ENCODE peak calls at places on chromosomes 16 and 17, in four cellular contexts. E, O, A and B are unnamed samples.

GRCh38 chr17:2701996-2702741 is 9.4 kb downstream of the CLUH start:
- DNase-seq in E (no peak), O (no peak), A (no peak), B (no peak)

GRCh38 chr17:72466199-72466598 is 345.4 kb downstream of the SOX9 start:
- DNase-seq in E (peak), O (no peak), A (peak), B (peak)

GRCh38 chr16:84115919-84116719 is 623 bp downstream of the MBTPS1 start:
- DNase-seq in E (peak), O (no peak), A (no peak), B (peak)

GRCh38 chr16:709651-710499 is 4.3 kb upstream of the FBXL16 start:
- DNase-seq in E (no peak), O (peak), A (no peak), B (peak)

GRCh38 chr16:88317619-88317977 is 65.2 kb upstream of the ZNF469 start:
- DNase-seq in E (no peak), O (no peak), A (no peak), B (no peak)

GRCh38 chr17:11908711-11909146 is 88.5 kb downstream of the ZNF18 start:
- DNase-seq in E (no peak), O (peak), A (no peak), B (no peak)

GRCh38 chr17:73412914-73413313 is 101.1 kb upstream of the CDC42EP4 start:
- DNase-seq in E (no peak), O (no peak), A (no peak), B (no peak)

GRCh38 chr17:40859536-40859935 is 7.5 kb downstream of the KRT12 start:
- DNase-seq in E (no peak), O (no peak), A (no peak), B (peak)

GRCh38 chr16:55812951-55813350 is 19.9 kb downstream of the CES1 start:
- DNase-seq in E (no peak), O (no peak), A (no peak), B (no peak)

GRCh38 chr17:8994319-8994718 is 27.0 kb upstream of the NTN1 start:
- DNase-seq in E (peak), O (peak), A (peak), B (peak)

GRCh38 chr16:50257876-50258275 is 8.5 kb upstream of the ADCY7 start:
- DNase-seq in E (no peak), O (no peak), A (no peak), B (no peak)

GRCh38 chr17:68457168-68457538 is at the start of gene WIPI1:
- DNase-seq in E (peak), O (no peak), A (no peak), B (no peak)

GRCh38 chr17:49980703-49981197 is 11.8 kb downstream of the DLX4 start:
- DNase-seq in E (no peak), O (no peak), A (no peak), B (no peak)

GRCh38 chr16:10961231-10961630 is 16.9 kb downstream of the CLEC16A start:
- DNase-seq in E (no peak), O (no peak), A (no peak), B (no peak)

GRCh38 chr16:13154799-13155198 is 253.4 kb downstream of the SHISA9 start:
- DNase-seq in E (no peak), O (no peak), A (no peak), B (no peak)

GRCh38 chr16:51763072-51763658 is 612.1 kb upstream of the SALL1 start:
- DNase-seq in E (no peak), O (no peak), A (no peak), B (no peak)

GRCh38 chr16:13427943-13428342 is 492.0 kb upstream of the ERCC4 start:
- DNase-seq in E (no peak), O (no peak), A (no peak), B (no peak)

GRCh38 chr16:10990378-10990777 is 46.0 kb downstream of the CLEC16A start:
- DNase-seq in E (no peak), O (no peak), A (no peak), B (no peak)

GRCh38 chr17:17739388-17740066 is 58.3 kb downstream of the RAI1 start:
- DNase-seq in E (no peak), O (peak), A (no peak), B (peak)

GRCh38 chr17:499836-500543 is 147.4 kb upstream of the RPH3AL start:
- DNase-seq in E (no peak), O (no peak), A (no peak), B (no peak)

GRCh38 chr17:50865060-50865867 is 890 bp downstream of the TOB1 start:
- DNase-seq in E (peak), O (peak), A (no peak), B (peak)

GRCh38 chr17:40106760-40107265 is 6.4 kb upstream of the NR1D1 start:
- DNase-seq in E (no peak), O (no peak), A (no peak), B (no peak)

GRCh38 chr16:85402910-85403692 is 210.0 kb upstream of the GSE1 start:
- DNase-seq in E (no peak), O (peak), A (no peak), B (no peak)

GRCh38 chr17:63700528-63701441 is 860 bp upstream of the LIMD2 start:
- DNase-seq in E (no peak), O (no peak), A (no peak), B (no peak)

GRCh38 chr17:412211-413015 is 59.8 kb upstream of the RPH3AL start:
- DNase-seq in E (peak), O (peak), A (no peak), B (peak)

GRCh38 chr16:56896244-56896643 is 31.2 kb downstream of the SLC12A3 start:
- DNase-seq in E (no peak), O (no peak), A (no peak), B (no peak)

GRCh38 chr16:83963277-83964119 is 4.5 kb upstream of the NECAB2 start:
- DNase-seq in E (no peak), O (no peak), A (no peak), B (no peak)

GRCh38 chr17:8458128-8458527 is 22.4 kb downstream of the NDEL1 start:
- DNase-seq in E (no peak), O (no peak), A (no peak), B (no peak)

GRCh38 chr17:47368262-47368661 is 44.5 kb downstream of the EFCAB13 start:
- DNase-seq in E (no peak), O (no peak), A (no peak), B (no peak)

GRCh38 chr17:81348097-81349055 is 46.9 kb upstream of the BAHCC1 start:
- DNase-seq in E (no peak), O (no peak), A (no peak), B (no peak)

GRCh38 chr17:49512296-49513043 is 17.4 kb downstream of the NGFR start:
- DNase-seq in E (no peak), O (no peak), A (no peak), B (no peak)

GRCh38 chr17:50063516-50064252 is 7.8 kb downstream of the ITGA3 start:
- DNase-seq in E (no peak), O (no peak), A (no peak), B (peak)

GRCh38 chr17:82836823-82837357 is 2.9 kb downstream of the ZNF750 start:
- DNase-seq in E (no peak), O (peak), A (no peak), B (no peak)
- TF ChIP-seq CHD4 in E (no peak), O (no peak), A (no peak), B (no peak)

DNA sequence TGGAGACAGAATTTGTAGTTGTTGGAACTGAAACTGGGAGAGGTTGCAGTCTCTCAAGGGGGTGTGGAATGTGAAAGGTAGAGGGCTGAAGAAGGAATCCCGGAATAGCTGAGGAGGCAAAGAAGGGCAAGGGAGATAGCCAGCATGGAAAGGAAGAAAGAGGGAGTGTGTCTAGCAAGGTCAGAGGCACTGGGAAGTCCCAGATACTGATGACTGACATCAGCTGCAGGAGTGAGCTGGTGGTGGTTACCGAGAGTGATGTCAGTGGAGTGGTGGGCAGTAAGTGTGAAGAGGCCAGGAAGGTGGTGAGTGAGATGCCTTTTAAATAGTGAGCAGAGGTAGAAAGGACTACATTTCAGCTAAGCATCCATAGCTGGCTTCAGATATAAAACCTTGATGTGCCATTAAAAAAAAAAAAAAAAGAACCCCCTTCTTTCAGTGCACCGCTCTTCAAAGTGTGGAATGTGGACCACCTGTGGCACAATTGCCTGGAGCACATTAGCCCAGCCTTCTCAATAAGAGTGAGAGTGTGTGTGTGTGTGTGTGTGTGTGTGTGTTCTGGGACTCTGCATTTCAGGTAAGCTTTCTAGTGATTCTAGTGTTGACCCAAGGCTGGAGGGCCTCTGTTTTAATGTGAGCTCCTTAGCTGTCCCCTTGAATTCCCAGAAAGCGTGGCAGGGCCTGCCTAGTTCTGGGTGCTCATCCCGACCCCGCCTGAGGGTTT is 8.5 kb downstream of the PRMT7 start:
- DNase-seq in E (no peak), O (no peak), A (no peak), B (no peak)
- TF ChIP-seq CHD4 in E (no peak), O (no peak), A (no peak), B (no peak)

DNA sequence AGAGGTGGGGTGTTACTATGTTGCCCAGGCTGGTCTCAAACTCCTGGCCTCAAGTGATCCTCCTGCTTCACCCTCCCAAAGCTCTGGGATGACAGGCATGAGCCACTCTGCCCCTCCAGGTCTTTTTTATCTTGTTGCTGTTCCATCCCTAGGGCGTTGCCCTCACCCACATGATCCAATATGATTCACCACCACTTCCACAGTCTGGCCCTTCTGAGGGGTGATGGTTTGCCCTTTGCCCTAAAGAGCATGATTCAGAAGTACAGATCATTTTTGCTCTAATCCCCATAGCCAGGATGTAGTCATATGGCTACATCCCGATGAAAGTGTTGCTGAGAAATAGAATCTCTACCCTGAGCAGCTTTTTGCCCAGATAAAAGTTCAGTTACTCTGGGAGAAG is 18.8 kb downstream of the STX4 start:
- DNase-seq in E (peak), O (peak), A (no peak), B (peak)
- TF ChIP-seq CHD4 in E (no peak), O (no peak), A (no peak), B (no peak)

GRCh38 chr17:42475853-42476252 is 17.2 kb downstream of the ATP6V0A1 start:
- DNase-seq in E (no peak), O (no peak), A (no peak), B (no peak)
- TF ChIP-seq CHD4 in E (no peak), O (no peak), A (no peak), B (no peak)

GRCh38 chr16:3143189-3143588 is 8.4 kb downstream of the ZNF213 start:
- DNase-seq in E (no peak), O (no peak), A (no peak), B (no peak)

GRCh38 chr16:3145151-3145550 is 10.3 kb downstream of the ZNF213 start:
- DNase-seq in E (no peak), O (no peak), A (no peak), B (no peak)

GRCh38 chr16:3142770-3143169 is 7.9 kb downstream of the ZNF213 start:
- DNase-seq in E (no peak), O (no peak), A (no peak), B (no peak)

GRCh38 chr16:3144331-3144881 is 9.6 kb downstream of the ZNF213 start:
- DNase-seq in E (no peak), O (no peak), A (no peak), B (no peak)

DNA sequence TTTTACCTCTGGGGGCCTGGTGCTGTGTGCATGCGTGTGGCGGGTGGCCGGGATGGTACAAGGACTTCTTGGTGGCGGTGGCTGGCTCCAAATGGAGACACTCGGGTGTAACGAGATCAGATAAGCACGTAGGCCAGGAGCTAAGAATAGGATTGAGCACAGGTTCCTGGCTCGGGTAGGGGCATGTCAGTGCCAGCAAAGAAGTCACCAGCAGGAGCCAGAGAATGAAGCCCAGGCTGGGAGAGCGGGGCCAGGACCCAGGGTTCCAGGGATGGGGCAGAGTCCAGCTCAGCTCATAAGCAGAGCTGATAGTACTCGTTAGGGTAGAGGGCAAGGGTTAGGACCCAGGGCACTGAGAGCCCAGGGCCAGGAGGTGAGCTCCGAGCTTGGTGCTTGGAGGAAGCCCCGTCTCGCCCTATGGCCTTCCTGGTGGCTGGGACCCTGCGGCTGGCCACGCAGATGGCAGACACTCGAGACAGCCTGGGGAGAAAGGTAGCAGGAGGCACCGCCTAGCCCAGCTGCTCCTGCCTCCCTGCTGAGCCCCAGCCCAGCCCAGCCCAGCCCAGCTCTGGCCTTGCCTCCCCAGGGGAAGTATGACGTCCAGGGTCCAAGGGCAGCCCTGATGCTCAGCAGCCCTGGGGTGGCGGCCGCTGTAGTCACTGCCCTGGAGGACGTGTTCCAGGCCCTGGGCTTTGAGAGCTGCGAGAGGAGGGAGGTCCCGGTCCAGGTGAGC is 8.9 kb downstream of the ZNF213 start:
- DNase-seq in E (no peak), O (no peak), A (no peak), B (no peak)
- TF ChIP-seq CHD4 in E (no peak), O (no peak), A (no peak), B (no peak)

GRCh38 chr16:81326971-81327370 is 12.2 kb downstream of the GAN start:
- DNase-seq in E (no peak), O (no peak), A (no peak), B (no peak)
- TF ChIP-seq CHD4 in E (no peak), O (no peak), A (no peak), B (no peak)

GRCh38 chr17:35170968-35171771 is 23.0 kb downstream of the SLC35G3 start:
- DNase-seq in E (no peak), O (no peak), A (no peak), B (peak)
- TF ChIP-seq CHD4 in E (no peak), O (no peak), A (no peak), B (no peak)